ENCODE peak calls at places on chromosome 1, in five cellular contexts. Q is naive thymus-derived CD4-positive, alpha-beta T cell; P is transverse colon; A is CD8-positive, alpha-beta T cell; C is uterus. K is an unnamed sample.
A peak's percentile ranks its signal among the peaks of the same experiment; 100 is the strongest.

GRCh38 chr1:3657578-3658230 is 5.4 kb downstream of the TP73 start:
- DNase-seq in C (no peak), A (no peak), P (no peak), Q (no peak), K (no peak)

GRCh38 chr1:243882276-243882675 is 32.2 kb upstream of the AKT3 start:
- DNase-seq in A (no peak), Q (no peak), C (no peak), P (no peak), K (no peak)

GRCh38 chr1:228392111-228392936 is 14.3 kb downstream of the TRIM11 start:
- DNase-seq in A (no peak), Q (no peak), C (no peak), P (no peak), K (no peak)

GRCh38 chr1:10978719-10979118 is 33.7 kb upstream of the TARDBP start:
- DNase-seq in C (no peak), Q (no peak), A (no peak), P (no peak), K (no peak)

GRCh38 chr1:221431968-221432367 is 309.9 kb downstream of the DUSP10 start:
- DNase-seq in C (no peak), A (no peak), P (no peak), Q (no peak), K (no peak)

GRCh38 chr1:215824245-215824644 is 257.1 kb downstream of the KCTD3 start:
- DNase-seq in A (no peak), P (no peak), C (no peak), Q (no peak), K (no peak)

GRCh38 chr1:43197343-43198127 is 25.4 kb downstream of the CFAP57 start:
- DNase-seq in Q (no peak), C (no peak), P (no peak), A (no peak), K (no peak)

GRCh38 chr1:10607228-10607627 is 132.5 kb downstream of the PEX14 start:
- DNase-seq in Q (no peak), A (no peak), P (no peak), C (no peak), K (no peak)

GRCh38 chr1:172246521-172247390 is 173.7 kb upstream of the C1orf105 start:
- DNase-seq in P (no peak), A (no peak), Q (no peak), C (no peak), K (no peak)

GRCh38 chr1:12599657-12600056 is 18.4 kb downstream of the DHRS3 start:
- DNase-seq in P (no peak), C (no peak), A (no peak), Q (no peak), K (no peak)
- H3K4me1 ChIP-seq in P (peaks cover 78% of the 10 kb centered on the region), C (no peaks in the 10 kb centered on the region), A (peaks cover 43% of the 10 kb centered on the region), Q (peaks cover 23% of the 10 kb centered on the region), K (peaks cover 47% of the 10 kb centered on the region)

GRCh38 chr1:212594640-212595039 is 13.9 kb upstream of the ATF3 start:
- DNase-seq in A (no peak), Q (no peak), C (no peak), P (no peak), K (no peak)

GRCh38 chr1:212595787-212596714 is 12.5 kb upstream of the ATF3 start:
- DNase-seq in C (no peak), P (peak; percentile 49), Q (peak; percentile 47), A (no peak), K (peak; percentile 47)

GRCh38 chr1:212595229-212595628 is 13.3 kb upstream of the ATF3 start:
- DNase-seq in C (no peak), Q (no peak), P (no peak), A (no peak), K (no peak)

GRCh38 chr1:212597495-212597894 is 11.1 kb upstream of the ATF3 start:
- DNase-seq in P (no peak), Q (no peak), A (no peak), C (no peak), K (no peak)

GRCh38 chr1:212596798-212597197 is 11.8 kb upstream of the ATF3 start:
- DNase-seq in P (no peak), C (no peak), Q (no peak), A (no peak), K (no peak)
- H3K27ac ChIP-seq in P (peak overlapping the region; percentile 50), C (peak overlapping the region; percentile 56), Q (no peak overlapping the region), A (no peak overlapping the region), K (no peak overlapping the region)

DNA sequence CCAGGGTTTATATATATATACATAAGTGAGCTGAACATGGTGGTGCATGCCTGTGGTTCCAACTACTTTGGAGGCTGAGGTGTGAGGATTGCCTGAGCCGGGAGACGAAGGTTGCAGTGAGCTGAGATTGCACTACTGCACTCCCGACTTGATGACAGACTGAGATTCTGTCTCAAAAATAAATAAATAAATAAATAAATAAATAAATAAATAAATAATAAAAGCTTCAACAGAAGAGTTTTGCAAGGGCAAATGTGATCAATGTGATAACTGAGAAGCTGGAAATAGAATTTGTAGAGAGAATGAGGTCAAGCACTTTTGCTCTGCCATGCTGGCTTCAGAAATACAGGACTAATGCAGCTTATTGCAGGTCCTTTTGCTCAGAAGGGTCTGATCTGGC is 855.8 kb upstream of the PRMT6 start:
- DNase-seq in C (no peak), Q (no peak), A (no peak), P (no peak), K (no peak)
- H3K9me3 ChIP-seq in C (no peaks in the 10 kb centered on the region), Q (peaks cover 7% of the 10 kb centered on the region), A (no peaks in the 10 kb centered on the region), P (no peaks in the 10 kb centered on the region), K (no peaks in the 10 kb centered on the region)

GRCh38 chr1:212110617-212111016 is 75.1 kb downstream of the DTL start:
- DNase-seq in A (no peak), Q (no peak), C (no peak), P (no peak), K (no peak)
- H3K4me1 ChIP-seq in A (peaks cover 12% of the 10 kb centered on the region), Q (no peaks in the 10 kb centered on the region), C (no peaks in the 10 kb centered on the region), P (no peaks in the 10 kb centered on the region), K (peaks cover 1% of the 10 kb centered on the region)

GRCh38 chr1:86541859-86542258 is 5.0 kb upstream of the CLCA4 start:
- DNase-seq in A (no peak), Q (no peak), C (no peak), P (no peak), K (no peak)
- H3K27ac ChIP-seq in A (no peak overlapping the region), Q (no peak overlapping the region), C (no peak overlapping the region), P (no peak overlapping the region), K (no peak overlapping the region)